ENCODE peak calls at places on chromosome X, in five cellular contexts. N is Panc1, P is HepG2, H is HCT116, K is upper lobe of left lung. X is an unnamed sample.
A peak's percentile ranks its signal among the peaks of the same experiment; 100 is the strongest.

GRCh38 chrX:122246937-122247336 is 937.1 kb upstream of the GRIA3 start:
- ATAC-seq in P (no peak), N (no peak), H (no peak), K (no peak), X (no peak)

GRCh38 chrX:109440475-109440874 is 41.4 kb downstream of the GUCY2F start:
- ATAC-seq in K (no peak), H (no peak), P (no peak), N (no peak), X (no peak)

GRCh38 chrX:44011505-44011904 is 38.3 kb upstream of the NDP start:
- ATAC-seq in N (no peak), H (no peak), P (no peak), K (no peak), X (no peak)

GRCh38 chrX:107448625-107449468 is 605 bp upstream of the FRMPD3 start:
- ATAC-seq in N (peak; percentile 76), K (no peak), P (peak; percentile 82), H (peak; percentile 80), X (no peak)

GRCh38 chrX:134526399-134526798 is 66.4 kb downstream of the HPRT1 start:
- ATAC-seq in P (no peak), H (no peak), K (no peak), N (no peak), X (no peak)

GRCh38 chrX:150507251-150507856 is 61.1 kb upstream of the MTM1 start:
- ATAC-seq in N (no peak), H (no peak), P (no peak), K (no peak), X (no peak)

GRCh38 chrX:39677585-39677984 is 420.2 kb downstream of the BCOR start:
- ATAC-seq in N (no peak), K (no peak), P (no peak), H (no peak), X (no peak)

GRCh38 chrX:30643313-30643821 is 9.9 kb upstream of the GK start:
- ATAC-seq in K (no peak), N (no peak), H (no peak), P (peak; percentile 84), X (peak; percentile 57)

GRCh38 chrX:101460669-101461068 is 24.6 kb upstream of the ARMCX4 start:
- ATAC-seq in P (no peak), K (no peak), H (peak; percentile 47), N (no peak), X (no peak)

GRCh38 chrX:58025979-58026378 is 115.7 kb upstream of the ZXDA start:
- ATAC-seq in H (no peak), K (no peak), P (peak; percentile 60), N (peak; percentile 65), X (no peak)

GRCh38 chrX:13367950-13368349 is 48.1 kb upstream of the ATXN3L start:
- ATAC-seq in N (no peak), P (no peak), K (no peak), H (no peak), X (no peak)

GRCh38 chrX:8632949-8633348 is 99.0 kb downstream of the ANOS1 start:
- ATAC-seq in P (no peak), K (no peak), H (no peak), N (no peak), X (no peak)

GRCh38 chrX:19865567-19866363 is 21.6 kb downstream of the SH3KBP1 start:
- ATAC-seq in P (no peak), K (peak; percentile 27), H (no peak), N (no peak), X (peak; percentile 49)

GRCh38 chrX:66900886-66901285 is 262.0 kb upstream of the EDA2R start:
- ATAC-seq in P (no peak), H (no peak), N (no peak), K (no peak), X (no peak)

GRCh38 chrX:153944800-153945150 is 332 bp upstream of the RENBP start:
- ATAC-seq in H (no peak), P (no peak), N (no peak), K (peak; percentile 4), X (no peak)

GRCh38 chrX:12843668-12844279 is 23.1 kb upstream of the TLR7 start:
- ATAC-seq in N (no peak), P (peak; percentile 96), H (no peak), K (no peak), X (no peak)

GRCh38 chrX:1355800-1356148 is 19.2 kb downstream of the IL3RA start:
- ATAC-seq in K (peak; percentile 7), N (peak; percentile 21), P (peak; percentile 51), H (no peak), X (no peak)

GRCh38 chrX:108735087-108735679 is 1.2 kb downstream of the IRS4 start:
- ATAC-seq in N (peak; percentile 61), K (no peak), H (peak; percentile 38), P (no peak), X (no peak)

GRCh38 chrX:151704023-151704663 is 8.9 kb downstream of the PRRG3 start:
- ATAC-seq in P (no peak), N (no peak), K (no peak), H (no peak), X (no peak)

GRCh38 chrX:48558270-48558669 is 16.0 kb upstream of the RBM3 start:
- ATAC-seq in H (peak; percentile 68), P (no peak), K (peak; percentile 38), N (peak; percentile 91), X (peak; percentile 53)

GRCh38 chrX:143634701-143635442 is 1.0 kb downstream of the SLITRK4 start:
- ATAC-seq in H (no peak), P (no peak), N (no peak), K (no peak), X (peak; percentile 4)

GRCh38 chrX:68568136-68568535 is 69.3 kb downstream of the YIPF6 start:
- ATAC-seq in H (no peak), N (no peak), P (no peak), K (no peak), X (no peak)

GRCh38 chrX:12563121-12563520 is 228.1 kb upstream of the PRPS2 start:
- ATAC-seq in N (no peak), H (no peak), K (no peak), P (no peak), X (no peak)

GRCh38 chrX:39613508-39613921 is 484.2 kb downstream of the BCOR start:
- ATAC-seq in N (no peak), K (no peak), P (no peak), H (peak; percentile 76), X (peak; percentile 35)

GRCh38 chrX:123994730-123995129 is 33.2 kb downstream of the STAG2 start:
- ATAC-seq in P (no peak), K (no peak), H (no peak), N (no peak), X (no peak)

GRCh38 chrX:19555236-19555635 is 39.9 kb upstream of the MAP3K15 start:
- ATAC-seq in N (no peak), H (no peak), K (no peak), P (no peak), X (no peak)

GRCh38 chrX:72306851-72307645 is 1.3 kb upstream of the CITED1 start:
- ATAC-seq in N (peak; percentile 82), K (peak; percentile 71), P (peak; percentile 78), H (peak; percentile 66), X (peak; percentile 74)

GRCh38 chrX:115437841-115438240 is 123.1 kb upstream of the PLS3 start:
- ATAC-seq in H (no peak), K (no peak), P (no peak), N (no peak), X (no peak)

GRCh38 chrX:1554469-1555210 is 17.7 kb upstream of the P2RY8 start:
- ATAC-seq in H (no peak), K (no peak), P (no peak), N (no peak), X (no peak)

GRCh38 chrX:31546130-31546529 is 474.3 kb upstream of the FTHL17 start:
- ATAC-seq in P (no peak), H (no peak), N (no peak), K (no peak), X (no peak)

GRCh38 chrX:33336783-33337182 is 125.4 kb upstream of the DMD start:
- ATAC-seq in P (peak; percentile 73), K (no peak), H (no peak), N (no peak), X (no peak)

DNA sequence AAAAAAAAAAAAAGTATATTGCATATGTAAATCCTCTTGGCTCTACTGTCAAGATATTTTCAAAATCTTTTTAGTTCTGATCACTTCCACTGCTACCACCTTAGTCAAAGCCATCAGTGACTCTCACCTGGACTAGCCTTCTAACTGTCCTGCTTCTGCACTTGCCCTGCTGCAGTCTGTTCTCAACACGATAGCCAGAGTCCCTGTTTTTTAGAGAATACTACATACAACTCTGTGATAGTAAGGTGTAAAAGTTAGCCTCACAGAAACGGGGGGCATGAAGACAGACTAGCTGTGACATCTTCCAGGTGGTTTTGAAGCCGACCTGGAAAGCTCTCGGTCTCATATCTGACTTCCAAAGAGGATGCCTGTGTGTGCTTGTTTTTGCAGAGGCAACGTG is 24.6 kb downstream of the EIF2S3 start:
- ATAC-seq in H (no peak), N (peak; percentile 15), P (no peak), K (no peak), X (no peak)
- TF ChIP-seq POLR2AphosphoS5 in H (no peak), N (no peak), P (no peak), K (no peak), X (no peak)

DNA sequence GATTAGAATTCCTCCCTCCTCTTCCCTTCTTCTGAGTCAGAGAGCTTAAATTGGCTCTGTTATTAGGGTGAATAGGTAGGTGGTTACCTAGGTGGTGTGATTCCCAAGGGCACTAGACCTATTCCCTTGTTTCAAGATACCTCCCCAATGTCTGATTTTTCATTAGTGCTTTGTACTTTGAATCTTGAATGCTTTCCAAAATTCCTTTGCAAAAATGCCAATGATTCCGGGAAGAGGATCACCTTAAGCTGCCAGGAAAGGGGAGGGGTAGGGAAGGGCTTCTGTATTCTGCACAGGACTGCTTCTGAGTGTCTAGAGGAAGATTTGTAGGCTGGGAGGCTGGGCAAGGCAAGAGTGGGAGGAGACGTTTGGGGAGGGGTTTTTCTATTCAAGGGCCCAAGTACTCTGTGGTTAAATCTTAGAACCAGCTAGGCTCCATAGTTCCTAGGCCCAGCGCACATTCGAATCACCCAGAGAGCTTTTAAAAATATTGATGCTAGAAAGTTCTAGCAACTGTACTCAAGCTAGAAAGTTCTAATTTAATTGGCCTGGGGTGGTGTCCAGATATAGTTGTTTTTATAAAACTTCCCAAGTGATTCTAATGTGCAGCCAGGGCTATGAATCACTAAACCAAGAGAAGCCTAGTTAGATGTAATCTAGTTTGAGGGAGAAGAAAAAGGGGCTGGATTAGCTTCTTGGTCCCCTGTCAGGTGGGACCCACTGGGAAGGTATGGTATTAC is 24.2 kb upstream of the MSN start:
- ATAC-seq in K (peak; percentile 79), P (no peak), N (no peak), H (peak; percentile 54), X (no peak)
- TF ChIP-seq POLR2AphosphoS5 in K (no peak), P (no peak), N (no peak), H (no peak), X (peak; percentile 38)

GRCh38 chrX:51896626-51897025 is 3.2 kb downstream of the MAGED1 start:
- ATAC-seq in H (no peak), K (no peak), P (no peak), N (no peak), X (no peak)

GRCh38 chrX:51892921-51893745 is at the start of gene MAGED1:
- ATAC-seq in H (no peak), K (peak; percentile 91), P (peak; percentile 92), N (peak; percentile 93), X (peak; percentile 88)

GRCh38 chrX:51891821-51892551 is 1.4 kb upstream of the MAGED1 start:
- ATAC-seq in N (no peak), K (no peak), P (peak; percentile 25), H (no peak), X (peak; percentile 60)

GRCh38 chrX:51893931-51894696 is 691 bp downstream of the MAGED1 start:
- ATAC-seq in K (peak; percentile 39), N (peak; percentile 29), P (no peak), H (no peak), X (no peak)

GRCh38 chrX:51894697-51895336 is 1.4 kb downstream of the MAGED1 start:
- ATAC-seq in K (no peak), N (no peak), H (no peak), P (peak; percentile 7), X (no peak)
- TF ChIP-seq POLR2AphosphoS5 in K (no peak), N (no peak), H (no peak), P (no peak), X (no peak)

GRCh38 chrX:16300831-16301230 is 133.6 kb downstream of the MAGEB17 start:
- ATAC-seq in K (no peak), N (no peak), P (no peak), H (no peak), X (no peak)
- TF ChIP-seq POLR2AphosphoS5 in K (no peak), N (no peak), P (no peak), H (no peak), X (no peak)